ENCODE peak calls at places on chromosome 16, in ten cellular contexts. F is CD4-positive, alpha-beta T cell; J is endothelial cell; R is AG10803; Q is A673; O is WTC11; D is AG09309; B is tibial nerve; V is transverse colon; G is keratinocyte. S is an unnamed sample.

GRCh38 chr16:90004577-90004976 is 14.7 kb downstream of the DBNDD1 start:
- DNase-seq in F (no peak), D (no peak), Q (no peak), O (no peak), J (no peak), R (no peak), B (no peak), G (no peak), V (no peak), S (no peak)

GRCh38 chr16:81478294-81478693 is 33.7 kb downstream of the CMIP start:
- DNase-seq in Q (no peak), O (no peak), D (no peak), R (no peak), V (no peak), G (no peak), J (no peak), B (no peak), F (no peak), S (no peak)

GRCh38 chr16:57184890-57185445 is 871 bp downstream of the PSME3IP1 start:
- DNase-seq in R (no peak), G (no peak), J (no peak), V (no peak), Q (no peak), D (no peak), B (no peak), F (no peak), O (no peak), S (no peak)

GRCh38 chr16:78230832-78231231 is 131.4 kb downstream of the WWOX start:
- DNase-seq in D (no peak), G (no peak), R (peak), J (no peak), B (no peak), Q (peak), O (no peak), V (peak), F (no peak), S (no peak)

GRCh38 chr16:81466351-81466960 is 21.8 kb downstream of the CMIP start:
- DNase-seq in B (no peak), D (no peak), G (no peak), V (no peak), R (peak), O (no peak), Q (no peak), J (no peak), F (no peak), S (no peak)

GRCh38 chr16:58449306-58449705 is 50.6 kb upstream of the NDRG4 start:
- DNase-seq in J (no peak), F (no peak), V (no peak), G (no peak), R (no peak), Q (no peak), O (no peak), B (no peak), D (no peak), S (no peak)

GRCh38 chr16:56861092-56861610 is 3.9 kb upstream of the SLC12A3 start:
- DNase-seq in D (no peak), G (no peak), O (no peak), B (no peak), V (no peak), J (no peak), Q (peak), R (no peak), F (no peak), S (no peak)

GRCh38 chr16:27852116-27852515 is 211.4 kb downstream of the GSG1L start:
- DNase-seq in B (no peak), Q (no peak), D (no peak), O (no peak), R (no peak), V (no peak), F (no peak), G (no peak), J (no peak), S (no peak)

GRCh38 chr16:58661199-58661830 is 23.3 kb downstream of the SLC38A7 start:
- DNase-seq in R (peak), O (peak), V (peak), D (peak), F (no peak), J (peak), B (peak), G (no peak), Q (peak), S (peak)

GRCh38 chr16:68800257-68800875 is 43.0 kb upstream of the TANGO6 start:
- DNase-seq in V (peak), G (peak), O (peak), J (peak), Q (peak), R (peak), B (peak), D (peak), F (peak), S (peak)

GRCh38 chr16:12188674-12189249 is 212.2 kb downstream of the SNX29 start:
- DNase-seq in V (peak), J (no peak), Q (no peak), O (no peak), F (no peak), D (peak), G (no peak), B (no peak), R (peak), S (no peak)

GRCh38 chr16:10466861-10467260 is 81.0 kb downstream of the ATF7IP2 start:
- DNase-seq in O (no peak), D (no peak), B (no peak), V (no peak), R (no peak), J (no peak), Q (no peak), F (no peak), G (no peak), S (no peak)

GRCh38 chr16:4746991-4747574 is 12.7 kb downstream of the DNAAF8 start:
- DNase-seq in F (no peak), Q (no peak), G (no peak), J (no peak), R (peak), B (no peak), O (no peak), V (no peak), D (no peak), S (no peak)

GRCh38 chr16:46889245-46889941 is 5.2 kb downstream of the GPT2 start:
- DNase-seq in R (no peak), G (no peak), J (no peak), Q (no peak), V (no peak), O (no peak), B (no peak), D (no peak), F (no peak), S (no peak)

GRCh38 chr16:19167710-19168172 is 299 bp upstream of the SYT17 start:
- DNase-seq in O (peak), V (peak), F (no peak), D (no peak), J (peak), Q (peak), G (no peak), R (peak), B (no peak), S (peak)

GRCh38 chr16:54236761-54237160 is 49.8 kb downstream of the IRX3 start:
- DNase-seq in G (no peak), R (peak), O (no peak), D (peak), V (no peak), F (no peak), J (no peak), Q (peak), B (no peak), S (no peak)

GRCh38 chr16:88924834-88925539 is 52.0 kb downstream of the CBFA2T3 start:
- DNase-seq in Q (peak), F (no peak), G (peak), V (no peak), O (peak), R (peak), J (peak), D (peak), B (no peak), S (peak)

GRCh38 chr16:72829846-72830620 is 217.9 kb downstream of the ZFHX3 start:
- DNase-seq in D (no peak), O (no peak), Q (no peak), R (no peak), J (no peak), F (no peak), V (no peak), B (no peak), G (no peak), S (peak)

GRCh38 chr16:17367932-17368331 is 102.8 kb downstream of the XYLT1 start:
- DNase-seq in R (peak), J (peak), O (peak), B (no peak), G (no peak), D (no peak), V (peak), Q (peak), F (no peak), S (no peak)

GRCh38 chr16:78762222-78762621 is 662.8 kb downstream of the WWOX start:
- DNase-seq in V (no peak), G (no peak), D (no peak), Q (no peak), R (no peak), O (no peak), B (no peak), F (no peak), J (no peak), S (peak)

GRCh38 chr16:88073201-88073721 is 122.0 kb downstream of the BANP start:
- DNase-seq in F (no peak), J (no peak), V (no peak), D (no peak), Q (no peak), G (no peak), B (no peak), O (no peak), R (no peak), S (no peak)

GRCh38 chr16:81905277-81905676 is 106.0 kb downstream of the SDR42E1 start:
- DNase-seq in O (peak), R (no peak), V (no peak), G (no peak), B (no peak), Q (no peak), J (no peak), F (no peak), D (no peak), S (no peak)

GRCh38 chr16:48365030-48365600 is 20.1 kb downstream of the SIAH1 start:
- DNase-seq in O (no peak), G (no peak), J (no peak), B (no peak), Q (no peak), F (no peak), D (no peak), R (no peak), V (no peak), S (no peak)

GRCh38 chr16:65002265-65002664 is 119.6 kb downstream of the CDH11 start:
- DNase-seq in R (peak), G (no peak), Q (peak), J (no peak), V (no peak), B (no peak), D (peak), F (no peak), O (no peak), S (no peak)

GRCh38 chr16:71995038-71995437 is 5.2 kb downstream of the PKD1L3 start:
- DNase-seq in F (no peak), D (no peak), V (no peak), G (no peak), R (no peak), J (no peak), B (no peak), O (no peak), Q (no peak), S (no peak)

GRCh38 chr16:84141143-84141670 is 3.8 kb downstream of the HSDL1 start:
- DNase-seq in Q (no peak), O (peak), J (no peak), B (no peak), F (no peak), R (no peak), V (no peak), G (no peak), D (no peak), S (peak)

GRCh38 chr16:74862743-74863244 is 88.2 kb upstream of the FA2H start:
- DNase-seq in G (no peak), Q (peak), R (peak), J (no peak), F (no peak), V (no peak), D (no peak), B (peak), O (no peak), S (peak)

GRCh38 chr16:87014112-87014511 is 303.1 kb downstream of the C16orf95 start:
- DNase-seq in J (no peak), R (no peak), O (no peak), F (no peak), B (no peak), D (no peak), Q (no peak), G (no peak), V (no peak), S (no peak)

GRCh38 chr16:87012954-87013938 is 303.9 kb downstream of the C16orf95 start:
- DNase-seq in J (no peak), O (peak), D (no peak), V (no peak), Q (no peak), B (no peak), G (no peak), R (no peak), F (no peak), S (no peak)

GRCh38 chr16:87016056-87016455 is 301.1 kb downstream of the C16orf95 start:
- DNase-seq in F (no peak), R (no peak), O (no peak), B (no peak), J (no peak), V (no peak), G (no peak), Q (no peak), D (no peak), S (no peak)

GRCh38 chr16:87016636-87017035 is 300.6 kb downstream of the C16orf95 start:
- DNase-seq in V (no peak), J (no peak), R (no peak), D (no peak), F (no peak), O (no peak), G (no peak), B (no peak), Q (no peak), S (no peak)

GRCh38 chr16:87017388-87018012 is 299.7 kb downstream of the C16orf95 start:
- DNase-seq in Q (peak), G (no peak), R (peak), O (no peak), D (peak), V (no peak), J (peak), B (no peak), F (no peak), S (peak)
- TF ChIP-seq CTCF in Q (peak), G (no peak), R (peak), O (no peak), D (peak), V (no peak), J (no peak), B (no peak), F (no peak), S (no peak)

DNA sequence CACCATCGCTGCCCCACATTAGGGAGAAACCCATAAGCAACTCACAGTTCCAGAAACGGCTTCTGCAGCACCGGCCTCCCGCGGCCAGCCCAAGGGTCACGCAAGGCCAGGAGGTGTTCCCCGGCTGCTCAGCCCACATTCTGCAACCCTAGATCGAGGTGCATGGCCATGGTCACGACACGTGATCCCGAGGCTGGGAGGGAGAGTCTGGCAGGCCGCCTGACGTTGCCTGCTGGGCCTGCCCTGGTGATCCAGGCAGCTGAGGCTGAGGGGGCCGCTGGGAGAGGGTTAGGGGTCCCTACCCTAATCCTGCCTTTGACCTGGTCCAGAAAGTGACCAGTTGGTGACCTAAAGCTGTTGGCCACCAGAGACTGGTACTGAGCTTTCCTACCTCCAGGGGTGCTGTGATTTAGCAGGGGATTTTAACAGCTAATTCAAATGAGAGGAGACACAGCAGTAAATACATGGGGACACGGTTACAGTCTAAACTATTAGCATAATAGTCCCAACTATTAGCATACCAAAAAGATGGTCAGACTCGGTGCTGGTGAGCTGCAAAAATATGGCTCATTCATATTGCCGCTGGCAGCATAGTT is 97.4 kb upstream of the CIBAR2 start:
- DNase-seq in R (no peak), D (no peak), O (no peak), V (no peak), J (no peak), Q (no peak), B (no peak), G (no peak), F (no peak), S (no peak)
- TF ChIP-seq CTCF in R (peak), D (no peak), O (no peak), V (no peak), J (no peak), Q (no peak), B (no peak), G (no peak), F (no peak), S (no peak)

GRCh38 chr16:70364399-70364798 is 17.7 kb downstream of the DDX19A start:
- DNase-seq in F (no peak), B (no peak), J (no peak), D (no peak), Q (no peak), O (no peak), R (no peak), G (no peak), V (no peak), S (no peak)
- TF ChIP-seq CTCF in F (no peak), B (no peak), J (no peak), D (no peak), Q (no peak), O (no peak), R (no peak), G (no peak), V (no peak), S (no peak)

GRCh38 chr16:70644763-70645597 is 1.4 kb upstream of the IL34 start:
- DNase-seq in V (no peak), R (no peak), G (no peak), F (no peak), Q (peak), J (no peak), B (no peak), O (no peak), D (no peak), S (no peak)

GRCh38 chr16:70635356-70636016 is 10.9 kb upstream of the IL34 start:
- DNase-seq in D (peak), J (no peak), B (peak), Q (no peak), F (no peak), V (no peak), R (peak), O (no peak), G (no peak), S (no peak)

GRCh38 chr16:70642633-70643032 is 3.7 kb upstream of the IL34 start:
- DNase-seq in J (no peak), V (no peak), Q (no peak), G (no peak), B (no peak), F (no peak), R (no peak), O (no peak), D (no peak), S (no peak)

GRCh38 chr16:70634861-70635260 is 11.5 kb upstream of the IL34 start:
- DNase-seq in G (no peak), D (no peak), O (no peak), R (no peak), Q (no peak), V (no peak), F (no peak), B (no peak), J (no peak), S (no peak)

GRCh38 chr16:70638814-70639792 is 7.3 kb upstream of the IL34 start:
- DNase-seq in O (no peak), R (peak), V (peak), Q (no peak), B (no peak), G (no peak), F (no peak), D (no peak), J (no peak), S (no peak)
- TF ChIP-seq CTCF in O (no peak), R (no peak), V (no peak), Q (peak), B (no peak), G (no peak), F (no peak), D (no peak), J (no peak), S (no peak)

DNA sequence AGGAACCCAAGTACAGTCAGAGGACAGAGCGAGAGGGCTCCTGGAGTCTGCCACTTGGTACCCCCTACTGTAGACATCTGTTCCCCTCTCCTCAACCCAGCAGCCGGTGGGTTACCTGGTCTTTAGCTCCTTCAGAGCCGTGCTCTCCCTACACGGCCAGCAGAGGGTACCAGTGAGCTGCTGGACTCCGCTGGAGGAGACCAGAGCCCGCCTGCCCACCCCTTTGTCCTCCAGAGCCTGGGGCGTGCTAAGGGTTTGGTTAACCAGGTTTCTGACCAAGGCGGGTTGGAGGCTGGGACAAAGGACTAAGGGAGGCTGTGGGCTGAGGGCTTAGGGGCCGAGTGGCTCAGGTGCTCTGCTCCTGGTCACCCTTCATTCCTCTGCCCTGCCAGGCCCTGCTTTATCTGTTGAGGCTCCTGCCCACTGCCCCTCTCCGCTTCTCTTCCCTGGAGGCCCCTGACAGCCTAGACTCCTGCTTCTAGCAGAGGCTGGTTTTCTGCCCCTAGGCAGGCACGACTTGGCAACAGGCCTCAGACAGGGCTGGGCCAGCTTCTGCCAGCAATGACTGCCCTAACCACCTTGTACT is 2.7 kb upstream of the HSD11B2 start:
- DNase-seq in Q (peak), R (peak), B (peak), F (peak), J (peak), D (no peak), O (peak), V (peak), G (no peak), S (peak)
- TF ChIP-seq CTCF in Q (peak), R (peak), B (peak), F (peak), J (peak), D (peak), O (peak), V (peak), G (peak), S (peak)

DNA sequence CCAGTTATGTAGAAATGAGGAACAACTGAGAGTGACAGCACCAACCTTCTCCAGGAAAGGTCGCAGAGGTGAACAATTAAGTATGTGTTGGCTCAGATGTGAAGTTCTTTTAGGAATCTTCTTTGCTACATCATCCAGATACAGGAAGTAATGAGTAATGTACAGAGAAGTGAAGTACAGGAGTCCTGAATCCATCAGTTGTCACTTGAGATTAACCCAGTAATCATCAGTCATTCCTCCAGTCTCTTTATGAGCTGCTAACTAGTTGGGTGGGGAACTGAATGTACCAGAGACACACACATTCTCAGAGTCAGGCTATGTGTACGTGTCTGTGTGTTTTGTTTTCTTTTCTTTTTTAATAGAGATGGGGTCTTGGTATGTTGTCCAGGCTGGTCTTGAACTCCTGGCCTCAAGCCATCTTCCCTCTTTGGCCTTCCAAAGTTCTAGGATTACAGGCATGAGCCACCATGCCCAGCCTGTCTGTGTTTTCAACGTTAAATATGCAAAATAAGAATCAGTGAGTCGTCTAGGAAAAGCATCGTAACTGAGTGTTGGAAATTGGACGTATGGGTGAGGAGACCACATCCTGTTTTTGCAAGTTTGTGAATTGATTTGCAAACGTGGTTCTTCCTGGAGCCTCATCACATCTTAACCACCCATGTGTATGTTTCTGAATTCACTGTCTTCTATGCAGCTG is 19.9 kb downstream of the ZNF200 start:
- DNase-seq in D (no peak), Q (no peak), J (no peak), F (no peak), G (no peak), V (no peak), R (no peak), B (no peak), O (no peak), S (peak)
- TF ChIP-seq CTCF in D (no peak), Q (no peak), J (no peak), F (no peak), G (no peak), V (no peak), R (no peak), B (no peak), O (no peak), S (no peak)

S was measured in activated CD8-positive, alpha-beta T cell treated with anti-CD3 and anti-CD28 coated beads for 36 hours.